ENCODE peak calls at places on chromosome 19, in four cellular contexts. One of them, this sample, is unnamed.

GRCh38 chr19:12035220-12036172 is at the start of gene ZNF433:
- DNase-seq in cardiac muscle cell: peak
- DNase-seq in esophagus squamous epithelium: no peak
- DNase-seq in fibroblast of the aortic adventitia: peak
- DNase-seq in this sample: peak

GRCh38 chr19:9636018-9636417 is 15.0 kb upstream of the ZNF561 start:
- DNase-seq in fibroblast of the aortic adventitia: no peak
- DNase-seq in esophagus squamous epithelium: no peak
- DNase-seq in cardiac muscle cell: no peak
- DNase-seq in this sample: no peak

GRCh38 chr19:13149628-13150186 is 468 bp downstream of the STX10 start:
- DNase-seq in esophagus squamous epithelium: no peak
- DNase-seq in cardiac muscle cell: peak
- DNase-seq in fibroblast of the aortic adventitia: peak
- DNase-seq in this sample: no peak

GRCh38 chr19:1101337-1101698 is 2.5 kb upstream of the GPX4 start:
- DNase-seq in cardiac muscle cell: no peak
- DNase-seq in fibroblast of the aortic adventitia: no peak
- DNase-seq in esophagus squamous epithelium: no peak
- DNase-seq in this sample: no peak

GRCh38 chr19:18233224-18233825 is 7.1 kb upstream of the PDE4C start:
- DNase-seq in cardiac muscle cell: peak
- DNase-seq in esophagus squamous epithelium: no peak
- DNase-seq in fibroblast of the aortic adventitia: peak
- DNase-seq in this sample: no peak

GRCh38 chr19:39405930-39406655 is 554 bp upstream of the ZFP36 start:
- DNase-seq in cardiac muscle cell: no peak
- DNase-seq in esophagus squamous epithelium: peak
- DNase-seq in fibroblast of the aortic adventitia: no peak
- DNase-seq in this sample: no peak

GRCh38 chr19:38877781-38878574 is at the start of gene RINL:
- DNase-seq in fibroblast of the aortic adventitia: no peak
- DNase-seq in esophagus squamous epithelium: no peak
- DNase-seq in cardiac muscle cell: no peak
- DNase-seq in this sample: no peak

GRCh38 chr19:1645299-1645698 is 7.1 kb downstream of the TCF3 start:
- DNase-seq in esophagus squamous epithelium: no peak
- DNase-seq in cardiac muscle cell: no peak
- DNase-seq in fibroblast of the aortic adventitia: no peak
- DNase-seq in this sample: no peak

GRCh38 chr19:47469719-47470118 is 2.0 kb downstream of the SLC8A2 start:
- DNase-seq in cardiac muscle cell: no peak
- DNase-seq in esophagus squamous epithelium: no peak
- DNase-seq in fibroblast of the aortic adventitia: no peak
- DNase-seq in this sample: peak

GRCh38 chr19:1941146-1942077 is at the start of gene CSNK1G2:
- DNase-seq in cardiac muscle cell: no peak
- DNase-seq in fibroblast of the aortic adventitia: no peak
- DNase-seq in esophagus squamous epithelium: no peak
- DNase-seq in this sample: no peak

GRCh38 chr19:11697284-11697855 is 41.4 kb downstream of the ZNF823 start:
- DNase-seq in fibroblast of the aortic adventitia: no peak
- DNase-seq in cardiac muscle cell: no peak
- DNase-seq in esophagus squamous epithelium: no peak
- DNase-seq in this sample: no peak

GRCh38 chr19:10115392-10116084 is 4.0 kb downstream of the P2RY11 start:
- DNase-seq in esophagus squamous epithelium: no peak
- DNase-seq in fibroblast of the aortic adventitia: no peak
- DNase-seq in cardiac muscle cell: no peak
- DNase-seq in this sample: peak

GRCh38 chr19:10535613-10536012 is 8.1 kb upstream of the ATG4D start:
- DNase-seq in cardiac muscle cell: no peak
- DNase-seq in fibroblast of the aortic adventitia: no peak
- DNase-seq in esophagus squamous epithelium: no peak
- DNase-seq in this sample: peak

GRCh38 chr19:18683955-18684641 is 618 bp downstream of the CRTC1 start:
- DNase-seq in cardiac muscle cell: no peak
- DNase-seq in esophagus squamous epithelium: no peak
- DNase-seq in fibroblast of the aortic adventitia: no peak
- DNase-seq in this sample: no peak

GRCh38 chr19:35377656-35378055 is 6.8 kb downstream of the GPR42 start:
- DNase-seq in esophagus squamous epithelium: no peak
- DNase-seq in cardiac muscle cell: peak
- DNase-seq in fibroblast of the aortic adventitia: no peak
- DNase-seq in this sample: no peak

GRCh38 chr19:290539-291521 is at the start of gene PLPP2:
- DNase-seq in esophagus squamous epithelium: no peak
- DNase-seq in fibroblast of the aortic adventitia: peak
- DNase-seq in cardiac muscle cell: peak
- DNase-seq in this sample: no peak

GRCh38 chr19:51107406-51108065 is 673 bp downstream of the CTU1 start:
- DNase-seq in esophagus squamous epithelium: no peak
- DNase-seq in cardiac muscle cell: no peak
- DNase-seq in fibroblast of the aortic adventitia: peak
- DNase-seq in this sample: no peak

GRCh38 chr19:1104452-1105216 is 840 bp downstream of the GPX4 start:
- DNase-seq in fibroblast of the aortic adventitia: peak
- DNase-seq in cardiac muscle cell: peak
- DNase-seq in esophagus squamous epithelium: no peak
- DNase-seq in this sample: peak

DNA sequence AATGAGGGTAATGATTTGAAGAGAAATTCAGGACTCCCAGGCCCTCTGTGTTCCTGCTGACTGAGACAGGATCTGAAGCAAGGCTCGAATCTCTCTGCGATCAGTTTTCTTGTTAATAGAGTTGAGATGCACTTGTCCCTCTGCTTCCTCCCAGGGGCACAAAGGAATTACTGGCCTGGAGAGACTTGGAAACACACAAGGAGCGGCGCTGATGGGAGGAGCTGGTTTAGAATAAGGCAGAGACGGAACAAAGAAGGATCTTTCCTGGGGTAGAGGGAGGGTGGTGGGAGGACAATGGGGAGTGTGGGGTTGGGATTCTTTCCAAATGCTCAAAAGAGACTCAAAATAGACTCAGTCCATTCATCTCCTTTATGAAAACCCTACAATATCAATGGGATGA is 719.1 kb downstream of the UQCRFS1 start:
- DNase-seq in cardiac muscle cell: no peak
- DNase-seq in esophagus squamous epithelium: no peak
- DNase-seq in fibroblast of the aortic adventitia: no peak
- DNase-seq in this sample: no peak
- TF ChIP-seq CTCF in cardiac muscle cell: no peak
- TF ChIP-seq CTCF in esophagus squamous epithelium: no peak
- TF ChIP-seq CTCF in fibroblast of the aortic adventitia: no peak
- TF ChIP-seq CTCF in this sample: no peak

GRCh38 chr19:49347835-49348234 is 12.6 kb downstream of the CD37 start:
- DNase-seq in cardiac muscle cell: peak
- DNase-seq in fibroblast of the aortic adventitia: peak
- DNase-seq in esophagus squamous epithelium: no peak
- DNase-seq in this sample: no peak
- TF ChIP-seq CTCF in cardiac muscle cell: peak
- TF ChIP-seq CTCF in fibroblast of the aortic adventitia: peak
- TF ChIP-seq CTCF in esophagus squamous epithelium: no peak
- TF ChIP-seq CTCF in this sample: peak

GRCh38 chr19:34136127-34136526 is 36.2 kb upstream of the LSM14A start:
- DNase-seq in fibroblast of the aortic adventitia: no peak
- DNase-seq in cardiac muscle cell: no peak
- DNase-seq in esophagus squamous epithelium: no peak
- DNase-seq in this sample: no peak

GRCh38 chr19:34131100-34131499 is 41.2 kb upstream of the LSM14A start:
- DNase-seq in esophagus squamous epithelium: no peak
- DNase-seq in fibroblast of the aortic adventitia: no peak
- DNase-seq in cardiac muscle cell: no peak
- DNase-seq in this sample: no peak

GRCh38 chr19:34134190-34135032 is 37.9 kb upstream of the LSM14A start:
- DNase-seq in fibroblast of the aortic adventitia: peak
- DNase-seq in esophagus squamous epithelium: peak
- DNase-seq in cardiac muscle cell: peak
- DNase-seq in this sample: peak

GRCh38 chr19:34135033-34135370 is 37.3 kb upstream of the LSM14A start:
- DNase-seq in esophagus squamous epithelium: no peak
- DNase-seq in fibroblast of the aortic adventitia: no peak
- DNase-seq in cardiac muscle cell: no peak
- DNase-seq in this sample: no peak

GRCh38 chr19:34135401-34135800 is 36.9 kb upstream of the LSM14A start:
- DNase-seq in fibroblast of the aortic adventitia: no peak
- DNase-seq in esophagus squamous epithelium: no peak
- DNase-seq in cardiac muscle cell: no peak
- DNase-seq in this sample: no peak
- TF ChIP-seq CTCF in fibroblast of the aortic adventitia: no peak
- TF ChIP-seq CTCF in esophagus squamous epithelium: no peak
- TF ChIP-seq CTCF in cardiac muscle cell: no peak
- TF ChIP-seq CTCF in this sample: no peak

GRCh38 chr19:7636691-7637373 is at the start of gene STXBP2:
- DNase-seq in cardiac muscle cell: peak
- DNase-seq in fibroblast of the aortic adventitia: no peak
- DNase-seq in esophagus squamous epithelium: peak
- DNase-seq in this sample: no peak

GRCh38 chr19:7638802-7639465 is 2.0 kb downstream of the STXBP2 start:
- DNase-seq in fibroblast of the aortic adventitia: no peak
- DNase-seq in esophagus squamous epithelium: no peak
- DNase-seq in cardiac muscle cell: no peak
- DNase-seq in this sample: peak

GRCh38 chr19:7635670-7636069 is 1.2 kb upstream of the STXBP2 start:
- DNase-seq in esophagus squamous epithelium: no peak
- DNase-seq in cardiac muscle cell: no peak
- DNase-seq in fibroblast of the aortic adventitia: no peak
- DNase-seq in this sample: no peak

GRCh38 chr19:7636317-7636690 is 606 bp upstream of the STXBP2 start:
- DNase-seq in esophagus squamous epithelium: no peak
- DNase-seq in fibroblast of the aortic adventitia: no peak
- DNase-seq in cardiac muscle cell: no peak
- DNase-seq in this sample: no peak

GRCh38 chr19:7637374-7638256 is 705 bp downstream of the STXBP2 start:
- DNase-seq in fibroblast of the aortic adventitia: no peak
- DNase-seq in esophagus squamous epithelium: no peak
- DNase-seq in cardiac muscle cell: peak
- DNase-seq in this sample: no peak
- TF ChIP-seq CTCF in fibroblast of the aortic adventitia: no peak
- TF ChIP-seq CTCF in esophagus squamous epithelium: no peak
- TF ChIP-seq CTCF in cardiac muscle cell: no peak
- TF ChIP-seq CTCF in this sample: no peak

DNA sequence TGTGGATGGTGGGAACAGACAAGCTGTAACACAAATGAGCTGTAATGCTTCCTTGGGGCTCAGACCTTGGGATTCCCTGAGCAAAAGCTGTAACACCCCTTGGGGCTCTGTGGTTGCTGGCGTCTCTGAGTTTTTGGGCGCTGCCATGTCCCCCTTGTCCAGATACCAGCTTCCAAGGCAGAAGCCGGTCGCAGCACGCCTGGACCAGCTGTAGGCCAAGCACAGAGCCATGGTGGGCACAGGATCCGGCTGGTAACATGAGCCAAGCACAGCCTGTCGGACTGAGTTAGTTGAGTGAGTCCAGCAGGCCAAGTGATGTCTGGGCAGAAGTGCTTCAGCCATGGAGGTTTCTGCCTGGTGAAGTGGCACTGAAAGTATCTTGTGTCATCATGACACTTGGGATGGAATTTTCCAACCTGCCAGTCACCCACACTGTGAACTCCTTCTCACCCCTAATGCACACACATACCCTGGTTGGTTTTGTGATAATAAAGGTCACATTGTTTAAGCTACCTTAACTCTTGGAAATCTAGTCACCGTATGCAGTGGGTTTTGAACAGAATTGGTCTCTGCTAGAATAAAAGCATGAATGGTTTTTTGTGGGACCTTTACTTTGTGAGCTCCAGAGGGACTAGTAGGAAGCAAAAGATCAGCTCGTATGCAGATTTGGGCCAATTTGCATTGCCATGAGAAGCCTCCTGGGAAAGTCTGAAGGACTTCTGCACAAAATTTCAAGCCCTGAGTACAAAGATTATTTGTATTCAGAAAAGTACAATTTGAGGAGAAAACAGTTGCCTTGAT is 7.0 kb upstream of the ZNF17 start:
- DNase-seq in fibroblast of the aortic adventitia: no peak
- DNase-seq in cardiac muscle cell: no peak
- DNase-seq in esophagus squamous epithelium: no peak
- DNase-seq in this sample: no peak
- TF ChIP-seq CTCF in fibroblast of the aortic adventitia: no peak
- TF ChIP-seq CTCF in cardiac muscle cell: no peak
- TF ChIP-seq CTCF in esophagus squamous epithelium: no peak
- TF ChIP-seq CTCF in this sample: no peak

GRCh38 chr19:45178262-45179062 is at the start of gene BLOC1S3:
- DNase-seq in esophagus squamous epithelium: peak
- DNase-seq in fibroblast of the aortic adventitia: peak
- DNase-seq in cardiac muscle cell: peak
- DNase-seq in this sample: peak
- TF ChIP-seq CTCF in esophagus squamous epithelium: peak
- TF ChIP-seq CTCF in fibroblast of the aortic adventitia: peak
- TF ChIP-seq CTCF in cardiac muscle cell: peak
- TF ChIP-seq CTCF in this sample: peak